ENCODE peak calls at places on chromosomes 5 and 9, in eight cellular contexts. One of them, this sample, is unnamed.

GRCh38 chr5:43396762-43397304 is 15.4 kb downstream of the CCL28 start:
- DNase-seq in CD4-positive, alpha-beta T cell: peak; percentile 63
- DNase-seq in sigmoid colon: peak; percentile 64
- DNase-seq in fibroblast of mammary gland: peak; percentile 11
- DNase-seq in body of pancreas: peak; percentile 57
- DNase-seq in nephron progenitor cell: no peak
- DNase-seq in GM10248: peak; percentile 76
- DNase-seq in spleen: peak; percentile 92
- DNase-seq in this sample: no peak

GRCh38 chr5:125370486-125370885 is 624.0 kb upstream of the ZNF608 start:
- DNase-seq in body of pancreas: no peak
- DNase-seq in CD4-positive, alpha-beta T cell: no peak
- DNase-seq in sigmoid colon: no peak
- DNase-seq in fibroblast of mammary gland: no peak
- DNase-seq in nephron progenitor cell: no peak
- DNase-seq in GM10248: no peak
- DNase-seq in spleen: no peak
- DNase-seq in this sample: no peak

GRCh38 chr9:117555964-117556629 is 141.2 kb upstream of the ASTN2 start:
- DNase-seq in body of pancreas: peak; percentile 74
- DNase-seq in CD4-positive, alpha-beta T cell: no peak
- DNase-seq in spleen: no peak
- DNase-seq in nephron progenitor cell: no peak
- DNase-seq in sigmoid colon: no peak
- DNase-seq in fibroblast of mammary gland: peak; percentile 20
- DNase-seq in GM10248: peak; percentile 52
- DNase-seq in this sample: no peak

GRCh38 chr9:8486095-8486494 is 686.5 kb upstream of the DMAC1 start:
- DNase-seq in CD4-positive, alpha-beta T cell: no peak
- DNase-seq in nephron progenitor cell: peak; percentile 21
- DNase-seq in sigmoid colon: no peak
- DNase-seq in spleen: no peak
- DNase-seq in GM10248: no peak
- DNase-seq in body of pancreas: peak; percentile 14
- DNase-seq in fibroblast of mammary gland: peak; percentile 71
- DNase-seq in this sample: no peak

GRCh38 chr5:115532517-115532916 is 12.1 kb downstream of the FEM1C start:
- DNase-seq in sigmoid colon: no peak
- DNase-seq in spleen: no peak
- DNase-seq in GM10248: no peak
- DNase-seq in fibroblast of mammary gland: peak; percentile 28
- DNase-seq in nephron progenitor cell: no peak
- DNase-seq in CD4-positive, alpha-beta T cell: no peak
- DNase-seq in body of pancreas: no peak
- DNase-seq in this sample: no peak

GRCh38 chr5:93145767-93146166 is 435.3 kb downstream of the NR2F1-AS1 start:
- DNase-seq in nephron progenitor cell: no peak
- DNase-seq in sigmoid colon: no peak
- DNase-seq in spleen: no peak
- DNase-seq in CD4-positive, alpha-beta T cell: no peak
- DNase-seq in body of pancreas: no peak
- DNase-seq in GM10248: no peak
- DNase-seq in fibroblast of mammary gland: peak; percentile 68
- DNase-seq in this sample: no peak

GRCh38 chr9:5425006-5425628 is 12.6 kb downstream of the PLGRKT start:
- DNase-seq in GM10248: peak; percentile 32
- DNase-seq in nephron progenitor cell: no peak
- DNase-seq in body of pancreas: no peak
- DNase-seq in spleen: no peak
- DNase-seq in CD4-positive, alpha-beta T cell: no peak
- DNase-seq in sigmoid colon: no peak
- DNase-seq in fibroblast of mammary gland: peak; percentile 47
- DNase-seq in this sample: no peak

GRCh38 chr5:20262896-20263295 is 274.9 kb upstream of the CDH18 start:
- DNase-seq in sigmoid colon: no peak
- DNase-seq in GM10248: no peak
- DNase-seq in CD4-positive, alpha-beta T cell: no peak
- DNase-seq in spleen: no peak
- DNase-seq in body of pancreas: no peak
- DNase-seq in fibroblast of mammary gland: no peak
- DNase-seq in nephron progenitor cell: no peak
- DNase-seq in this sample: no peak

GRCh38 chr5:181088289-181088688 is 42.7 kb downstream of the OR2V1 start:
- DNase-seq in nephron progenitor cell: no peak
- DNase-seq in CD4-positive, alpha-beta T cell: no peak
- DNase-seq in sigmoid colon: no peak
- DNase-seq in GM10248: no peak
- DNase-seq in spleen: no peak
- DNase-seq in fibroblast of mammary gland: no peak
- DNase-seq in body of pancreas: no peak
- DNase-seq in this sample: no peak

GRCh38 chr5:174793076-174793475 is 68.7 kb downstream of the MSX2 start:
- DNase-seq in fibroblast of mammary gland: no peak
- DNase-seq in spleen: no peak
- DNase-seq in CD4-positive, alpha-beta T cell: no peak
- DNase-seq in nephron progenitor cell: no peak
- DNase-seq in sigmoid colon: no peak
- DNase-seq in body of pancreas: no peak
- DNase-seq in GM10248: no peak
- DNase-seq in this sample: no peak

GRCh38 chr5:14873093-14873492 is 1.5 kb upstream of the ANKH start:
- DNase-seq in fibroblast of mammary gland: no peak
- DNase-seq in sigmoid colon: no peak
- DNase-seq in CD4-positive, alpha-beta T cell: no peak
- DNase-seq in nephron progenitor cell: no peak
- DNase-seq in body of pancreas: no peak
- DNase-seq in spleen: no peak
- DNase-seq in GM10248: no peak
- DNase-seq in this sample: no peak

GRCh38 chr5:180170111-180170809 is 38.8 kb downstream of the RASGEF1C start:
- DNase-seq in fibroblast of mammary gland: no peak
- DNase-seq in sigmoid colon: peak; percentile 74
- DNase-seq in nephron progenitor cell: peak; percentile 49
- DNase-seq in spleen: no peak
- DNase-seq in GM10248: peak; percentile 12
- DNase-seq in CD4-positive, alpha-beta T cell: no peak
- DNase-seq in body of pancreas: no peak
- DNase-seq in this sample: no peak

GRCh38 chr9:5799314-5799713 is 33.6 kb downstream of the ERMP1 start:
- DNase-seq in body of pancreas: no peak
- DNase-seq in sigmoid colon: no peak
- DNase-seq in CD4-positive, alpha-beta T cell: no peak
- DNase-seq in spleen: no peak
- DNase-seq in nephron progenitor cell: no peak
- DNase-seq in GM10248: no peak
- DNase-seq in fibroblast of mammary gland: peak; percentile 57
- DNase-seq in this sample: no peak

GRCh38 chr9:27292646-27293045 is 4.3 kb downstream of the EQTN start:
- DNase-seq in GM10248: no peak
- DNase-seq in sigmoid colon: peak; percentile 66
- DNase-seq in CD4-positive, alpha-beta T cell: no peak
- DNase-seq in spleen: no peak
- DNase-seq in body of pancreas: no peak
- DNase-seq in fibroblast of mammary gland: peak; percentile 92
- DNase-seq in nephron progenitor cell: no peak
- DNase-seq in this sample: no peak

GRCh38 chr5:151691706-151692105 is 5.0 kb upstream of the SPARC start:
- DNase-seq in GM10248: no peak
- DNase-seq in CD4-positive, alpha-beta T cell: no peak
- DNase-seq in spleen: no peak
- DNase-seq in nephron progenitor cell: no peak
- DNase-seq in fibroblast of mammary gland: no peak
- DNase-seq in sigmoid colon: no peak
- DNase-seq in body of pancreas: no peak
- DNase-seq in this sample: no peak

GRCh38 chr5:130651440-130651839 is 513.6 kb downstream of the HINT1 start:
- DNase-seq in CD4-positive, alpha-beta T cell: no peak
- DNase-seq in spleen: no peak
- DNase-seq in nephron progenitor cell: no peak
- DNase-seq in fibroblast of mammary gland: no peak
- DNase-seq in GM10248: no peak
- DNase-seq in sigmoid colon: no peak
- DNase-seq in body of pancreas: no peak
- DNase-seq in this sample: no peak

GRCh38 chr9:120820095-120820494 is 22.6 kb downstream of the PSMD5 start:
- DNase-seq in sigmoid colon: no peak
- DNase-seq in fibroblast of mammary gland: no peak
- DNase-seq in GM10248: no peak
- DNase-seq in body of pancreas: no peak
- DNase-seq in spleen: no peak
- DNase-seq in CD4-positive, alpha-beta T cell: no peak
- DNase-seq in nephron progenitor cell: no peak
- DNase-seq in this sample: no peak

GRCh38 chr9:119533509-119533908 is 164.3 kb upstream of the BRINP1 start:
- DNase-seq in spleen: no peak
- DNase-seq in fibroblast of mammary gland: no peak
- DNase-seq in body of pancreas: no peak
- DNase-seq in nephron progenitor cell: peak; percentile 50
- DNase-seq in GM10248: no peak
- DNase-seq in sigmoid colon: no peak
- DNase-seq in CD4-positive, alpha-beta T cell: no peak
- DNase-seq in this sample: no peak

GRCh38 chr9:21135736-21136135 is 5.9 kb downstream of the IFNW1 start:
- DNase-seq in nephron progenitor cell: no peak
- DNase-seq in sigmoid colon: no peak
- DNase-seq in fibroblast of mammary gland: no peak
- DNase-seq in GM10248: no peak
- DNase-seq in spleen: no peak
- DNase-seq in body of pancreas: no peak
- DNase-seq in CD4-positive, alpha-beta T cell: no peak
- DNase-seq in this sample: no peak

GRCh38 chr9:124686918-124687317 is 84.2 kb downstream of the NR6A1 start:
- DNase-seq in fibroblast of mammary gland: no peak
- DNase-seq in CD4-positive, alpha-beta T cell: no peak
- DNase-seq in GM10248: no peak
- DNase-seq in nephron progenitor cell: no peak
- DNase-seq in body of pancreas: no peak
- DNase-seq in sigmoid colon: no peak
- DNase-seq in spleen: no peak
- DNase-seq in this sample: no peak

GRCh38 chr5:94181940-94182339 is 436.5 kb downstream of the KIAA0825 start:
- DNase-seq in sigmoid colon: no peak
- DNase-seq in nephron progenitor cell: no peak
- DNase-seq in spleen: no peak
- DNase-seq in body of pancreas: no peak
- DNase-seq in fibroblast of mammary gland: peak; percentile 7
- DNase-seq in CD4-positive, alpha-beta T cell: no peak
- DNase-seq in GM10248: no peak
- DNase-seq in this sample: no peak

GRCh38 chr5:54619732-54620582 is 102.4 kb downstream of the SNX18 start:
- DNase-seq in nephron progenitor cell: no peak
- DNase-seq in CD4-positive, alpha-beta T cell: no peak
- DNase-seq in GM10248: no peak
- DNase-seq in spleen: no peak
- DNase-seq in sigmoid colon: no peak
- DNase-seq in fibroblast of mammary gland: no peak
- DNase-seq in body of pancreas: no peak
- DNase-seq in this sample: no peak

GRCh38 chr5:123578390-123578789 is 66.4 kb downstream of the CSNK1G3 start:
- DNase-seq in fibroblast of mammary gland: no peak
- DNase-seq in spleen: no peak
- DNase-seq in body of pancreas: no peak
- DNase-seq in nephron progenitor cell: no peak
- DNase-seq in GM10248: no peak
- DNase-seq in CD4-positive, alpha-beta T cell: no peak
- DNase-seq in sigmoid colon: no peak
- DNase-seq in this sample: no peak
- TF ChIP-seq CTCF in fibroblast of mammary gland: no peak
- TF ChIP-seq CTCF in spleen: no peak
- TF ChIP-seq CTCF in body of pancreas: no peak
- TF ChIP-seq CTCF in nephron progenitor cell: no peak
- TF ChIP-seq CTCF in GM10248: no peak
- TF ChIP-seq CTCF in CD4-positive, alpha-beta T cell: no peak
- TF ChIP-seq CTCF in sigmoid colon: no peak
- TF ChIP-seq CTCF in this sample: no peak

GRCh38 chr5:758698-759053 is 25.9 kb downstream of the ZDHHC11B start:
- DNase-seq in body of pancreas: no peak
- DNase-seq in spleen: no peak
- DNase-seq in nephron progenitor cell: no peak
- DNase-seq in fibroblast of mammary gland: no peak
- DNase-seq in CD4-positive, alpha-beta T cell: peak; percentile 32
- DNase-seq in sigmoid colon: no peak
- DNase-seq in GM10248: no peak
- DNase-seq in this sample: no peak
- TF ChIP-seq CTCF in body of pancreas: no peak
- TF ChIP-seq CTCF in spleen: no peak
- TF ChIP-seq CTCF in nephron progenitor cell: no peak
- TF ChIP-seq CTCF in fibroblast of mammary gland: no peak
- TF ChIP-seq CTCF in CD4-positive, alpha-beta T cell: no peak
- TF ChIP-seq CTCF in sigmoid colon: no peak
- TF ChIP-seq CTCF in GM10248: no peak
- TF ChIP-seq CTCF in this sample: no peak

GRCh38 chr5:128844354-128844923 is 120.8 kb upstream of the SLC27A6 start:
- DNase-seq in spleen: no peak
- DNase-seq in fibroblast of mammary gland: peak; percentile 40
- DNase-seq in nephron progenitor cell: no peak
- DNase-seq in sigmoid colon: no peak
- DNase-seq in GM10248: no peak
- DNase-seq in body of pancreas: no peak
- DNase-seq in CD4-positive, alpha-beta T cell: no peak
- DNase-seq in this sample: no peak
- TF ChIP-seq CTCF in spleen: no peak
- TF ChIP-seq CTCF in fibroblast of mammary gland: peak; percentile 20
- TF ChIP-seq CTCF in nephron progenitor cell: peak; percentile 43
- TF ChIP-seq CTCF in sigmoid colon: no peak
- TF ChIP-seq CTCF in GM10248: no peak
- TF ChIP-seq CTCF in body of pancreas: no peak
- TF ChIP-seq CTCF in CD4-positive, alpha-beta T cell: no peak
- TF ChIP-seq CTCF in this sample: peak; percentile 87

GRCh38 chr9:89666950-89667349 is 62.1 kb downstream of the GADD45G start:
- DNase-seq in nephron progenitor cell: no peak
- DNase-seq in sigmoid colon: no peak
- DNase-seq in CD4-positive, alpha-beta T cell: no peak
- DNase-seq in fibroblast of mammary gland: no peak
- DNase-seq in spleen: no peak
- DNase-seq in body of pancreas: no peak
- DNase-seq in GM10248: no peak
- DNase-seq in this sample: no peak
- TF ChIP-seq CTCF in nephron progenitor cell: no peak
- TF ChIP-seq CTCF in sigmoid colon: no peak
- TF ChIP-seq CTCF in CD4-positive, alpha-beta T cell: no peak
- TF ChIP-seq CTCF in fibroblast of mammary gland: no peak
- TF ChIP-seq CTCF in spleen: no peak
- TF ChIP-seq CTCF in body of pancreas: no peak
- TF ChIP-seq CTCF in GM10248: no peak
- TF ChIP-seq CTCF in this sample: no peak